ENCODE peak calls at places on chromosome 7, in seven cellular contexts. I is uterus, Y is cardiac muscle cell, Q is MM.1S, W is heart left ventricle, G is tibial artery, N is fibroblast of mammary gland. O is an unnamed sample.

GRCh38 chr7:10521306-10521705 is 452.4 kb upstream of the PHF14 start:
- DNase-seq in Y (no peak), G (no peak), N (no peak), W (no peak), Q (no peak), I (no peak), O (no peak)

GRCh38 chr7:94394399-94395140 is at the start of gene COL1A2:
- DNase-seq in I (peak), Q (no peak), N (peak), W (peak), G (peak), Y (peak), O (peak)

GRCh38 chr7:26705567-26705966 is 158.8 kb downstream of the SKAP2 start:
- DNase-seq in I (no peak), Q (no peak), G (no peak), Y (no peak), W (no peak), N (peak), O (no peak)

GRCh38 chr7:1638113-1638726 is 31.9 kb upstream of the ELFN1 start:
- DNase-seq in I (no peak), W (no peak), Q (no peak), Y (peak), G (no peak), N (no peak), O (no peak)

GRCh38 chr7:89623018-89623672 is 531.1 kb upstream of the STEAP1 start:
- DNase-seq in Q (peak), G (no peak), W (no peak), N (peak), I (no peak), Y (peak), O (no peak)

GRCh38 chr7:4657640-4658417 is 24.3 kb upstream of the FOXK1 start:
- DNase-seq in N (no peak), Y (no peak), G (no peak), I (no peak), W (no peak), Q (no peak), O (no peak)

GRCh38 chr7:96663457-96663856 is 46.2 kb downstream of the SEM1 start:
- DNase-seq in N (no peak), W (no peak), I (no peak), Q (peak), G (no peak), Y (no peak), O (no peak)

GRCh38 chr7:123220396-123220795 is 20.6 kb upstream of the SLC13A1 start:
- DNase-seq in W (no peak), G (no peak), Y (no peak), N (peak), Q (no peak), I (no peak), O (no peak)

GRCh38 chr7:12888727-12889126 is 201.3 kb downstream of the ARL4A start:
- DNase-seq in Y (no peak), I (no peak), N (peak), Q (no peak), W (no peak), G (no peak), O (no peak)

GRCh38 chr7:142867097-142867378 is 12.2 kb downstream of the EPHB6 start:
- DNase-seq in Y (no peak), N (no peak), Q (no peak), W (no peak), G (no peak), I (no peak), O (no peak)

GRCh38 chr7:12212051-12212485 is 974 bp downstream of the TMEM106B start:
- DNase-seq in N (peak), Q (no peak), W (no peak), Y (peak), G (no peak), I (no peak), O (no peak)

GRCh38 chr7:157347217-157347904 is 10.6 kb downstream of the DNAJB6 start:
- DNase-seq in N (peak), Q (no peak), I (peak), W (no peak), Y (no peak), G (peak), O (peak)

GRCh38 chr7:21028186-21028989 is 241.7 kb upstream of the SP8 start:
- DNase-seq in Y (no peak), Q (no peak), I (no peak), N (peak), G (no peak), W (no peak), O (no peak)

GRCh38 chr7:74575083-74575803 is 82.3 kb upstream of the GTF2I start:
- DNase-seq in Q (no peak), W (no peak), I (no peak), N (peak), Y (no peak), G (no peak), O (no peak)

GRCh38 chr7:151133266-151133985 is 34.1 kb downstream of the GBX1 start:
- DNase-seq in G (no peak), N (no peak), Y (no peak), W (no peak), I (no peak), Q (no peak), O (no peak)

GRCh38 chr7:44980393-44981034 is 1.7 kb upstream of the MYO1G start:
- DNase-seq in N (peak), W (no peak), Y (peak), I (no peak), G (peak), Q (no peak), O (peak)

GRCh38 chr7:53350241-53350640 is 314.8 kb downstream of the POM121L12 start:
- DNase-seq in G (no peak), Q (peak), W (no peak), I (no peak), Y (peak), N (no peak), O (no peak)

GRCh38 chr7:151087247-151088018 is 1.2 kb downstream of the AGAP3 start:
- DNase-seq in G (peak), Y (peak), I (peak), N (peak), Q (peak), W (peak), O (no peak)

GRCh38 chr7:157684596-157685429 is 348.0 kb downstream of the DNAJB6 start:
- DNase-seq in I (no peak), Y (no peak), G (no peak), W (no peak), N (no peak), Q (no peak), O (no peak)

GRCh38 chr7:47792521-47793121 is 155.6 kb downstream of the PKD1L1 start:
- DNase-seq in I (no peak), W (no peak), G (no peak), Y (no peak), Q (no peak), N (peak), O (no peak)

GRCh38 chr7:121001932-121002754 is 13.6 kb downstream of the CPED1 start:
- DNase-seq in I (no peak), Y (no peak), G (no peak), W (no peak), Q (no peak), N (no peak), O (no peak)

GRCh38 chr7:28660132-28660531 is 247.8 kb downstream of the CREB5 start:
- DNase-seq in I (no peak), Q (no peak), W (no peak), G (no peak), Y (no peak), N (no peak), O (no peak)

GRCh38 chr7:53246974-53247373 is 211.5 kb downstream of the POM121L12 start:
- DNase-seq in G (no peak), Y (no peak), N (no peak), I (no peak), W (no peak), Q (no peak), O (no peak)

GRCh38 chr7:25158962-25159361 is 33.9 kb upstream of the CYCS start:
- DNase-seq in G (no peak), W (no peak), N (no peak), Q (no peak), Y (no peak), I (no peak), O (no peak)

GRCh38 chr7:105581066-105581811 is at the start of gene EFCAB10:
- DNase-seq in W (peak), N (peak), Q (peak), Y (peak), I (no peak), G (no peak), O (no peak)

GRCh38 chr7:18461785-18462467 is 33.6 kb upstream of the HDAC9 start:
- DNase-seq in W (no peak), G (no peak), N (no peak), Y (no peak), I (no peak), Q (no peak), O (no peak)

GRCh38 chr7:6442114-6442513 is 5.6 kb downstream of the DAGLB start:
- DNase-seq in N (peak), G (no peak), Y (no peak), W (no peak), Q (no peak), I (no peak), O (no peak)

GRCh38 chr7:11341285-11341944 is 367.7 kb downstream of the PHF14 start:
- DNase-seq in I (no peak), N (peak), Y (peak), G (no peak), Q (no peak), W (no peak), O (no peak)

GRCh38 chr7:90222811-90223725 is 11.5 kb downstream of the STEAP2 start:
- DNase-seq in Q (no peak), N (peak), Y (no peak), G (peak), I (peak), W (peak), O (no peak)

GRCh38 chr7:6656413-6656812 is 19.3 kb downstream of the ZNF316 start:
- DNase-seq in Y (no peak), G (no peak), I (no peak), W (no peak), Q (no peak), N (no peak), O (no peak)

GRCh38 chr7:73992104-73992562 is 35.8 kb upstream of the ELN start:
- DNase-seq in I (peak), W (no peak), N (peak), G (peak), Q (no peak), Y (peak), O (peak)

GRCh38 chr7:143514995-143515735 is 37.5 kb downstream of the TAS2R41 start:
- DNase-seq in W (no peak), N (peak), G (no peak), Q (no peak), I (no peak), Y (no peak), O (no peak)

GRCh38 chr7:149598721-149599308 is 101.2 kb upstream of the ZNF746 start:
- DNase-seq in Y (peak), I (no peak), N (peak), G (no peak), W (no peak), Q (peak), O (no peak)

GRCh38 chr7:98211221-98211675 is at the start of gene BHLHA15:
- DNase-seq in G (peak), W (no peak), Q (peak), Y (peak), I (no peak), N (no peak), O (no peak)

GRCh38 chr7:44287488-44288380 is 37.7 kb downstream of the CAMK2B start:
- DNase-seq in N (no peak), Y (no peak), G (peak), I (peak), Q (no peak), W (peak), O (no peak)

GRCh38 chr7:35605760-35606159 is 89.2 kb downstream of the HERPUD2 start:
- DNase-seq in N (peak), G (no peak), I (no peak), Q (no peak), Y (no peak), W (no peak), O (no peak)

GRCh38 chr7:74355091-74355490 is 65.9 kb downstream of the CLIP2 start:
- DNase-seq in N (peak), Q (no peak), Y (no peak), I (no peak), W (no peak), G (peak), O (peak)

GRCh38 chr7:128124786-128125185 is 93.5 kb upstream of the LRRC4 start:
- DNase-seq in Y (no peak), N (no peak), Q (no peak), G (no peak), W (no peak), I (no peak), O (no peak)

GRCh38 chr7:37921876-37922275 is 1.4 kb downstream of the EPDR1 start:
- DNase-seq in W (no peak), Y (no peak), Q (no peak), N (no peak), I (no peak), G (no peak), O (no peak)

GRCh38 chr7:37921340-37921805 is 933 bp downstream of the EPDR1 start:
- DNase-seq in I (peak), N (peak), G (peak), Q (peak), W (peak), Y (peak), O (no peak)

GRCh38 chr7:37918526-37918925 is 1.9 kb upstream of the SFRP4 start:
- DNase-seq in N (no peak), G (no peak), W (no peak), Q (no peak), Y (no peak), I (no peak), O (no peak)

GRCh38 chr7:37920305-37920618 is 178 bp upstream of the EPDR1 start:
- DNase-seq in I (no peak), W (no peak), Y (no peak), G (no peak), Q (no peak), N (no peak), O (no peak)

GRCh38 chr7:37920619-37921339 is at the start of gene EPDR1:
- DNase-seq in I (peak), Q (peak), Y (peak), G (peak), N (no peak), W (peak), O (no peak)
- TF ChIP-seq CTCF in I (peak), Q (peak), Y (peak), G (peak), N (no peak), W (no peak), O (peak)

GRCh38 chr7:108114117-108114841 is 15.9 kb downstream of the LAMB4 start:
- DNase-seq in N (no peak), Q (peak), W (no peak), Y (peak), I (no peak), G (no peak), O (no peak)
- TF ChIP-seq CTCF in N (peak), Q (peak), W (peak), Y (peak), I (no peak), G (no peak), O (no peak)

GRCh38 chr7:30159698-30160143 is 24.9 kb downstream of the MTURN start:
- DNase-seq in Q (peak), N (peak), I (no peak), W (no peak), Y (peak), G (no peak), O (no peak)
- TF ChIP-seq CTCF in Q (peak), N (peak), I (no peak), W (no peak), Y (peak), G (no peak), O (no peak)

DNA sequence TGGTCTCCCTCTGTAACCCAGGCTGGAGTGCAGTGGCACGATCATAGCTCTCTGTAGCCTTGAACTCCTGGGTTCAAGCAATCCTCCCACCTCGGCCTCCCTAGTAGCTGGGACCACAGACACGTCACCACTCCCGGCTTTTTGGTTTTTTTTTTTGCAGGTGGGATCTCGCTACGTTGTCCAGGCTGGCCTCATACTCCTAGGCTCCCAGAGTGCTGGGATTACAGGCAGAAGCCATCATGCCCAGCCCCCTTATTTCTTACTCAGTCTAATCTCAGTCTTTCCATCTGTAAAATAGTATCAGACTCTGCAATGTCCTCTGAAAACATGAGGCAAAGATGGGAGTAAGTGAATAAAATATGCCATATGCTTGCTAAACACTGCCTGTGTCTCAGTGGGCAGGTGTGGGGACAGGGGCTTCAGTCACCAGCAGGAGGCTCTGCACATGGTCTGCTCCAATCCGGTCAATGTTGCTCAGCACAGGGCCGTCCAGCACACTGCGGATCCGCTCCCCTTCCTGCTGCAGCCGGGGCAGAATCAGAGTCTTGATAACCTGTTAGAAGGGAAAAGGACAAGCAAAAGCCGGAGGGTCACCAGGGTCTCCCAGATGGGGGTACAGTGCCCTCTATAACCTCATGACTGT is 8.2 kb downstream of the AP4M1 start:
- DNase-seq in I (no peak), W (no peak), Q (no peak), N (no peak), G (no peak), Y (no peak), O (no peak)
- TF ChIP-seq CTCF in I (no peak), W (no peak), Q (no peak), N (no peak), G (no peak), Y (no peak), O (no peak)

GRCh38 chr7:87653178-87653577 is 25.0 kb downstream of the RUNDC3B start:
- DNase-seq in Y (no peak), Q (no peak), I (no peak), W (no peak), G (no peak), N (no peak), O (no peak)

GRCh38 chr7:87658553-87658952 is 30.4 kb downstream of the RUNDC3B start:
- DNase-seq in G (no peak), Y (no peak), I (no peak), Q (no peak), W (no peak), N (no peak), O (no peak)
- TF ChIP-seq CTCF in G (no peak), Y (no peak), I (no peak), Q (no peak), W (no peak), N (no peak), O (no peak)

O was measured in thoracic aorta.